ENCODE peak calls at places on chromosomes 16 and 17, in four cellular contexts. M, S, W and F are unnamed samples.

GRCh38 chr16:28204211-28204610 is 7.6 kb downstream of the XPO6 start:
- DNase-seq in M (no peak), S (no peak), W (no peak), F (no peak)

GRCh38 chr16:56950881-56951771 is 10.6 kb upstream of the CETP start:
- DNase-seq in S (peak; percentile 65), W (no peak), M (peak; percentile 51), F (peak; percentile 65)

GRCh38 chr16:11136600-11136999 is 119.4 kb downstream of the SOCS1 start:
- DNase-seq in W (no peak), S (no peak), M (no peak), F (no peak)

GRCh38 chr17:73308017-73308823 is 3.6 kb downstream of the CDC42EP4 start:
- DNase-seq in S (peak; percentile 95), M (peak; percentile 93), W (no peak), F (peak; percentile 95)

GRCh38 chr16:86069736-86070298 is 170.9 kb downstream of the IRF8 start:
- DNase-seq in S (no peak), M (no peak), W (no peak), F (no peak)

GRCh38 chr17:60640503-60640902 is 37.1 kb upstream of the BCAS3 start:
- DNase-seq in M (peak; percentile 22), W (no peak), S (peak; percentile 49), F (no peak)

GRCh38 chr16:8961811-8962390 is 1.8 kb downstream of the USP7 start:
- DNase-seq in M (no peak), S (no peak), W (no peak), F (peak; percentile 57)

GRCh38 chr16:49623501-49624266 is 232.2 kb downstream of the ZNF423 start:
- DNase-seq in W (no peak), M (no peak), S (no peak), F (no peak)

GRCh38 chr17:41919840-41920579 is 1.3 kb upstream of the ACLY start:
- DNase-seq in M (peak; percentile 33), S (peak; percentile 49), W (no peak), F (no peak)

GRCh38 chr17:77585142-77585860 is 373.2 kb upstream of the TNRC6C start:
- DNase-seq in S (no peak), M (no peak), W (no peak), F (no peak)

GRCh38 chr17:14310584-14310983 is 9.7 kb downstream of the HS3ST3B1 start:
- DNase-seq in S (no peak), M (no peak), W (no peak), F (no peak)

GRCh38 chr16:66984902-66985311 is 3.5 kb upstream of the CES4A start:
- DNase-seq in S (no peak), M (no peak), W (no peak), F (no peak)

GRCh38 chr16:63982156-63982555 is 1139.7 kb downstream of the CDH11 start:
- DNase-seq in W (no peak), M (no peak), S (no peak), F (no peak)

GRCh38 chr17:80323982-80324381 is 63.3 kb downstream of the RNF213 start:
- DNase-seq in M (no peak), W (no peak), S (no peak), F (no peak)

GRCh38 chr16:53048139-53048915 is 4.4 kb downstream of the CHD9NB start:
- DNase-seq in S (no peak), M (no peak), W (no peak), F (no peak)

GRCh38 chr16:83205896-83206295 is 579.1 kb downstream of the CDH13 start:
- DNase-seq in S (no peak), W (no peak), M (no peak), F (no peak)

GRCh38 chr16:87955302-87956168 is 4.3 kb downstream of the BANP start:
- DNase-seq in W (no peak), M (peak; percentile 63), S (no peak), F (no peak)

GRCh38 chr16:65922923-65923322 is 443.6 kb upstream of the CDH5 start:
- DNase-seq in S (no peak), M (no peak), W (no peak), F (no peak)

GRCh38 chr16:2090819-2091721 is 43.3 kb downstream of the TSC2 start:
- DNase-seq in S (peak; percentile 66), W (no peak), M (no peak), F (peak; percentile 80)

GRCh38 chr17:80103686-80104085 is 2.3 kb downstream of the GAA start:
- DNase-seq in S (no peak), W (no peak), M (no peak), F (no peak)

GRCh38 chr17:47870042-47870441 is 19.1 kb upstream of the SP6 start:
- DNase-seq in M (no peak), S (no peak), W (no peak), F (no peak)

GRCh38 chr17:80254396-80255241 is 6.0 kb upstream of the RNF213 start:
- DNase-seq in M (peak; percentile 91), S (peak; percentile 99), W (peak; percentile 86), F (peak; percentile 72)

GRCh38 chr16:88451586-88452484 is 1.2 kb upstream of the ZFPM1 start:
- DNase-seq in W (no peak), S (no peak), M (no peak), F (peak; percentile 72)

GRCh38 chr16:80700558-80700957 is 103.8 kb downstream of the CDYL2 start:
- DNase-seq in S (no peak), M (no peak), W (no peak), F (no peak)

GRCh38 chr17:81393684-81394376 is 1.4 kb upstream of the BAHCC1 start:
- DNase-seq in W (peak; percentile 40), S (peak; percentile 100), M (peak; percentile 99), F (peak; percentile 100)

GRCh38 chr17:48488548-48489106 is 42.2 kb downstream of the HOXB1 start:
- DNase-seq in S (no peak), M (no peak), W (no peak), F (peak; percentile 93)

DNA sequence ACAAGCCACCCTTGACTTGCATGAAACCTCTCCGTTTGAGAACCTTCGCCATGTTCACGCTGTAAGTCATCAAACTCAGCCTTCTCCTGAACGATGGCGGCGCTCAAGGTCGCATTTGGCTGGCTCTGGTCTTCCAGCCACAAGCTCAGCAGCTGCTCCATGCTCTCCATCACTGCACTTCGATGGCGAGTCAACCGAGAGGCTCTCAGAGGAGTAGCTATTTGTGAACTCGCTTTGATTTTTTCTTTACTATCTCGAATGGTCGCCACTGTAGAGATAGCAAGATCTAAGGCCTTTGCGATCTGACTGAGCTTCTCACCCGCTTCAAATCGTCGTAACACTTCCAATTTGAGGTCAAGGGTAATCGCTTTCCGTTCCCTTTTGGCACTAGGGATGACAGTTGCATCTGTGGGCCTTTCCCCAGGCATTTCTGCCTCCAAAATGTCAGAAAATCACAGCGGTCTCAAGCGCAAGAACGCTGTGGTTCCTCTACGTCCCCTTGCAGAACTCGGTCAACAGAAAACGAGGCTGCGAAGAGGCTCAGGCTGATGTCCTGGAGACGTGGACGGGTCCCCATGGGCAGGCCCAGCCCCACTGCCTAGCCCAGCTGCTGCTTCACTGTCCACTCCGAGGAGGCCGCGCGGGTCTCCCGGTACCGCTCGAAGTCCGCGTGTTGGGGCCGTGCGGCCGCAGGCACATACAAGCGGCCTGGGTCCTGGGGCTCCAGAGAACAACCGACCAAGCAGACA is 23.1 kb downstream of the DEF8 start:
- DNase-seq in M (no peak), S (no peak), W (no peak), F (no peak)
- TF ChIP-seq ELK1 in M (no peak), S (no peak), W (no peak), F (no peak)

GRCh38 chr16:74726736-74727135 is 26.1 kb upstream of the MLKL start:
- DNase-seq in S (peak; percentile 72), W (no peak), M (no peak), F (peak; percentile 67)

GRCh38 chr16:74727903-74728302 is 27.2 kb upstream of the MLKL start:
- DNase-seq in M (no peak), W (no peak), S (no peak), F (no peak)

GRCh38 chr16:74731853-74732477 is 31.3 kb upstream of the MLKL start:
- DNase-seq in W (no peak), S (no peak), M (no peak), F (no peak)

GRCh38 chr16:74732951-74733350 is 32.3 kb upstream of the MLKL start:
- DNase-seq in W (no peak), S (no peak), M (no peak), F (no peak)

DNA sequence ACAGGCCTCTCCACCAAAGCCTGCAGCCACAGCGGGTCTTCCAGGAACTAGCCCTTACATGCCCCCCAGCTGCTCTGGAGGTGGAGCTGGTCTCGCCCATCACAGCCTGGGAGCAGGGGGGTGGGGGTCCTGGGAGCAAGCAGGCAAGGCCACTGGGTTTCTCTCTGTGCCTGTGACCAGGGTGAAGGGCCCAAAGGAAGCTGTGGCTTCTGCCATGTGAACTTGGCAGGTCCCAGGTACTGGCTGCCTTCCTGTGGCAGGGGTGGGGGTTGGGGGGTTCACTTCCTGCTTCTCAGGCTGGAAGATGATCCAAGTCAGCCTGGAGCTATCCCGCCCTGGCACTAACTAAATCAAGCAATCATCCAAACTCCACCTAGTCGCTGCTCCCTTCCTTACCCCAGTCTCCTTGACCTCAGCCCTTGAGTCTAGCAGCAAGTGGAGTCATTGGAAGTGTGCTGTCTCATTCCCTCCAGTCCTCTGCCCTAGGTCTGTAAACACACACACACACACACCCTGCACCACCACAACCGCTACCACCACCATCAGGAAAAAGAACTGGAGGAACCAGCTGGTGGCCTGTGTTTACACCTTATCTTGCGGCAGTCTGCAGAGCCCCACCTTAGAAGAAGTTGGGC is 29.5 kb upstream of the MLKL start:
- DNase-seq in W (no peak), S (peak; percentile 78), M (no peak), F (no peak)
- TF ChIP-seq ELK1 in W (no peak), S (no peak), M (no peak), F (no peak)

GRCh38 chr17:67376509-67376891 is 581 bp upstream of the PITPNC1 start:
- DNase-seq in S (no peak), W (no peak), M (peak; percentile 59), F (no peak)
- TF ChIP-seq ELK1 in S (no peak), W (no peak), M (no peak), F (no peak)

GRCh38 chr17:75345514-75346167 is 56.4 kb upstream of the SLC25A19 start:
- DNase-seq in S (no peak), M (no peak), W (peak; percentile 91), F (no peak)
- TF ChIP-seq ELK1 in S (no peak), M (no peak), W (no peak), F (no peak)

DNA sequence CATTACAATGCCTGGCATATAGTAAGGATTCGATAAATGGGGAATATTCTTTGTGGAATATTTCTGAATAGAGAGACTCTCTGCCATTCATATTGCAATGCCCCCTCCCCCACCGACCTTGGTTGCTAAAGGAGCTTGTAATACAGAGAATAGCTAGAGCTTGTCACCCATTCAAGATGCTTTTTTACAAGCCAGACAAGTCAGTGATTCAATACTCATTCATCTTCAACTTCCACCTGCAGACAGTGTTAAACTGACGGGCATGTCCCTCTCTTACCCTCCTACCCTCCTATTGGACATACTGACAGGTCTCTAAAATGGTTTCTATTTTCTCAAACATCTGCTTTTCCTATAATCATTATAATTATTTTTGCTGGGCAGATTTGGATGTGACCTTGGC is 257.4 kb downstream of the KCNJ2 start:
- DNase-seq in M (no peak), W (no peak), S (no peak), F (no peak)
- TF ChIP-seq ELK1 in M (no peak), W (no peak), S (no peak), F (no peak)

GRCh38 chr16:4744758-4745569 is 10.6 kb downstream of the DNAAF8 start:
- DNase-seq in M (no peak), W (no peak), S (no peak), F (peak; percentile 61)
- TF ChIP-seq ELK1 in M (no peak), W (no peak), S (no peak), F (no peak)